ENCODE peak calls at places on chromosome 2, in ten cellular contexts. A is AML-193; O is neuronal stem cell; K is AG08396; X is T-helper 2 cell; P is activated CD8-positive, alpha-beta memory T cell treated with anti-CD3 and anti-CD28 coated beads, Interleukin-2, amount 50 U/mL, for 48 hours; L is RPMI7951; M is type B pancreatic cell; B is activated CD4-positive, alpha-beta T cell treated with anti-CD3 and anti-CD28 coated beads, Interleukin-2, amount 10 ng/mL, durations not matched to agents 7 days and 5 days; I is substantia nigra. D is an unnamed sample.

GRCh38 chr2:181421131-181421458 is 36.1 kb upstream of the ITGA4 start:
- DNase-seq in A (no peak), O (no peak), K (no peak), X (no peak), P (no peak), L (no peak), M (no peak), B (no peak), I (no peak), D (no peak)

GRCh38 chr2:6780765-6781274 is 84.9 kb downstream of the CMPK2 start:
- DNase-seq in A (peak; percentile 16), O (no peak), K (no peak), X (no peak), P (no peak), L (peak; percentile 89), M (no peak), B (peak; percentile 33), I (peak; percentile 10), D (peak; percentile 20)

GRCh38 chr2:219352448-219353023 is 20.0 kb upstream of the RESP18 start:
- DNase-seq in A (peak; percentile 55), O (peak; percentile 63), K (peak; percentile 73), X (peak; percentile 45), P (peak; percentile 85), L (peak; percentile 67), M (no peak), B (peak; percentile 74), I (peak; percentile 43), D (peak; percentile 48)

GRCh38 chr2:11896386-11896785 is 150.0 kb downstream of the LPIN1 start:
- DNase-seq in A (no peak), O (peak; percentile 39), K (no peak), X (no peak), P (no peak), L (no peak), M (no peak), B (no peak), I (no peak), D (no peak)

GRCh38 chr2:60552096-60552850 is 1.2 kb downstream of the BCL11A start:
- DNase-seq in A (no peak), O (no peak), K (no peak), X (no peak), P (peak; percentile 64), L (no peak), M (no peak), B (no peak), I (no peak), D (no peak)

GRCh38 chr2:233000886-233001750 is 11.9 kb downstream of the NGEF start:
- DNase-seq in A (no peak), O (no peak), K (no peak), X (no peak), P (no peak), L (no peak), M (peak; percentile 53), B (no peak), I (no peak), D (no peak)

GRCh38 chr2:160045703-160046210 is 16.7 kb downstream of the PLA2R1 start:
- DNase-seq in A (no peak), O (no peak), K (no peak), X (no peak), P (no peak), L (no peak), M (no peak), B (no peak), I (no peak), D (no peak)

GRCh38 chr2:98805412-98806265 is 74.7 kb upstream of the MGAT4A start:
- DNase-seq in A (peak; percentile 99), O (no peak), K (no peak), X (no peak), P (no peak), L (peak; percentile 76), M (peak; percentile 57), B (no peak), I (peak; percentile 39), D (no peak)

GRCh38 chr2:168912466-168913170 is 11.5 kb downstream of the G6PC2 start:
- DNase-seq in A (peak; percentile 21), O (no peak), K (peak; percentile 23), X (no peak), P (no peak), L (peak; percentile 35), M (no peak), B (no peak), I (peak; percentile 10), D (no peak)

GRCh38 chr2:209523778-209524362 is 100.0 kb downstream of the MAP2 start:
- DNase-seq in A (no peak), O (peak; percentile 21), K (no peak), X (no peak), P (no peak), L (peak; percentile 35), M (no peak), B (no peak), I (no peak), D (peak; percentile 59)

GRCh38 chr2:70029814-70030409 is 57.4 kb upstream of the PCBP1 start:
- DNase-seq in A (no peak), O (peak; percentile 33), K (peak; percentile 75), X (no peak), P (no peak), L (peak; percentile 41), M (no peak), B (no peak), I (peak; percentile 30), D (peak; percentile 54)

GRCh38 chr2:46462936-46463335 is 16.4 kb upstream of the TMEM247 start:
- DNase-seq in A (no peak), O (no peak), K (no peak), X (no peak), P (no peak), L (peak; percentile 15), M (no peak), B (no peak), I (no peak), D (no peak)

GRCh38 chr2:159595410-159596046 is 20.8 kb downstream of the BAZ2B start:
- DNase-seq in A (no peak), O (no peak), K (no peak), X (no peak), P (no peak), L (no peak), M (no peak), B (no peak), I (no peak), D (no peak)